ENCODE peak calls at places on chromosomes 6 and 20, in four cellular contexts. H is transverse colon, E is heart left ventricle, V is Peyer's patch. C is an unnamed sample.
A peak's percentile ranks its signal among the peaks of the same experiment; 100 is the strongest.

GRCh38 chr6:116531675-116532570 is 13.6 kb downstream of the TRAPPC3L start:
- DNase-seq in H (peak; percentile 54), E (peak; percentile 52), V (no peak), C (peak; percentile 26)

GRCh38 chr6:165991341-165991740 is 176.3 kb downstream of the TBXT start:
- DNase-seq in H (no peak), E (no peak), V (no peak), C (no peak)

GRCh38 chr20:25035924-25036323 is 22.0 kb downstream of the ACSS1 start:
- DNase-seq in H (no peak), E (peak; percentile 22), V (no peak), C (no peak)

GRCh38 chr6:81962198-81962597 is 209.7 kb upstream of the TENT5A start:
- DNase-seq in H (no peak), E (no peak), V (no peak), C (no peak)

GRCh38 chr6:126716826-126717514 is 377.1 kb downstream of the CENPW start:
- DNase-seq in H (no peak), E (no peak), V (no peak), C (no peak)

GRCh38 chr6:99521557-99522286 is 6.5 kb upstream of the USP45 start:
- DNase-seq in H (peak; percentile 12), E (peak; percentile 40), V (no peak), C (no peak)

GRCh38 chr6:43952746-43953145 is 174.5 kb downstream of the MRPL14 start:
- DNase-seq in H (no peak), E (no peak), V (no peak), C (no peak)

GRCh38 chr6:167350322-167350721 is 25.4 kb downstream of the TTLL2 start:
- DNase-seq in H (no peak), E (no peak), V (no peak), C (peak; percentile 19)

GRCh38 chr6:37038297-37039198 is 33.1 kb downstream of the FGD2 start:
- DNase-seq in H (no peak), E (peak; percentile 81), V (no peak), C (peak; percentile 64)

GRCh38 chr20:36886859-36887778 is 11.2 kb downstream of the TLDC2 start:
- DNase-seq in H (peak; percentile 91), E (peak; percentile 77), V (peak; percentile 90), C (peak; percentile 79)

GRCh38 chr6:45021652-45022051 is 306.5 kb upstream of the RUNX2 start:
- DNase-seq in H (no peak), E (no peak), V (no peak), C (no peak)

GRCh38 chr6:122712864-122713612 is 66.5 kb upstream of the FABP7 start:
- DNase-seq in H (no peak), E (no peak), V (no peak), C (no peak)

GRCh38 chr6:6006428-6007310 is at the start of gene NRN1:
- DNase-seq in H (no peak), E (no peak), V (no peak), C (no peak)

GRCh38 chr20:17889226-17889625 is 79.4 kb downstream of the SNX5 start:
- DNase-seq in H (no peak), E (no peak), V (no peak), C (no peak)

GRCh38 chr6:163554663-163555062 is 140.1 kb downstream of the QKI start:
- DNase-seq in H (peak; percentile 51), E (peak; percentile 53), V (no peak), C (peak; percentile 51)

GRCh38 chr20:12023169-12023795 is 105.6 kb downstream of the BTBD3 start:
- DNase-seq in H (no peak), E (no peak), V (no peak), C (no peak)

GRCh38 chr20:63980806-63981728 is at the start of gene PRPF6:
- DNase-seq in H (peak; percentile 97), E (peak; percentile 97), V (peak; percentile 96), C (peak; percentile 94)

GRCh38 chr20:9241232-9241692 is 172.4 kb downstream of the PLCB4 start:
- DNase-seq in H (peak; percentile 41), E (no peak), V (no peak), C (no peak)

GRCh38 chr20:12827796-12828406 is 180.9 kb upstream of the SPTLC3 start:
- DNase-seq in H (no peak), E (no peak), V (no peak), C (no peak)

GRCh38 chr6:131852200-131852599 is 44.4 kb downstream of the ENPP1 start:
- DNase-seq in H (no peak), E (no peak), V (no peak), C (no peak)

GRCh38 chr6:109672204-109672603 is 18.8 kb downstream of the AK9 start:
- DNase-seq in H (no peak), E (no peak), V (no peak), C (no peak)

GRCh38 chr20:25233016-25233772 is 14.7 kb upstream of the PYGB start:
- DNase-seq in H (peak; percentile 88), E (peak; percentile 80), V (peak; percentile 83), C (peak; percentile 69)

GRCh38 chr6:159038914-159039884 is 5.6 kb downstream of the TAGAP start:
- DNase-seq in H (no peak), E (no peak), V (no peak), C (no peak)

GRCh38 chr6:165834613-165835259 is 171.7 kb upstream of the PDE10A start:
- DNase-seq in H (peak; percentile 89), E (peak; percentile 77), V (peak; percentile 74), C (peak; percentile 66)

GRCh38 chr20:24651171-24651972 is 181.9 kb downstream of the SYNDIG1 start:
- DNase-seq in H (no peak), E (no peak), V (peak; percentile 27), C (no peak)

GRCh38 chr6:153790048-153790447 is 249.0 kb upstream of the OPRM1 start:
- DNase-seq in H (no peak), E (no peak), V (no peak), C (no peak)

GRCh38 chr6:150175611-150176151 is 32.8 kb downstream of the PPP1R14C start:
- DNase-seq in H (no peak), E (no peak), V (no peak), C (no peak)

GRCh38 chr6:36840471-36841461 is 1.5 kb upstream of the CPNE5 start:
- DNase-seq in H (no peak), E (peak; percentile 62), V (no peak), C (peak; percentile 57)

GRCh38 chr20:54345301-54345724 is 130.1 kb upstream of the DOK5 start:
- DNase-seq in H (no peak), E (no peak), V (no peak), C (no peak)

GRCh38 chr6:5333653-5334052 is 72.3 kb downstream of the FARS2 start:
- DNase-seq in H (no peak), E (no peak), V (no peak), C (no peak)

GRCh38 chr6:40960784-40961430 is 78.1 kb downstream of the UNC5CL start:
- DNase-seq in H (no peak), E (no peak), V (no peak), C (no peak)

GRCh38 chr6:4057036-4057435 is 21.9 kb downstream of the FAM217A start:
- DNase-seq in H (no peak), E (no peak), V (no peak), C (no peak)

GRCh38 chr6:4059115-4059777 is 19.7 kb downstream of the FAM217A start:
- DNase-seq in H (no peak), E (no peak), V (no peak), C (no peak)

GRCh38 chr6:4055420-4056041 is 23.4 kb downstream of the FAM217A start:
- DNase-seq in H (peak; percentile 28), E (no peak), V (no peak), C (no peak)
- TF ChIP-seq CTCF in H (peak; percentile 50), E (no peak), V (peak; percentile 59), C (peak; percentile 63)

GRCh38 chr6:137216106-137216505 is 3.1 kb downstream of the IFNGR1 start:
- DNase-seq in H (no peak), E (no peak), V (no peak), C (no peak)
- H3K4me3 ChIP-seq in H (no peak overlapping the region), E (peak overlapping the region; percentile 76), V (peak overlapping the region; percentile 68), C (peak overlapping the region; percentile 78)

DNA sequence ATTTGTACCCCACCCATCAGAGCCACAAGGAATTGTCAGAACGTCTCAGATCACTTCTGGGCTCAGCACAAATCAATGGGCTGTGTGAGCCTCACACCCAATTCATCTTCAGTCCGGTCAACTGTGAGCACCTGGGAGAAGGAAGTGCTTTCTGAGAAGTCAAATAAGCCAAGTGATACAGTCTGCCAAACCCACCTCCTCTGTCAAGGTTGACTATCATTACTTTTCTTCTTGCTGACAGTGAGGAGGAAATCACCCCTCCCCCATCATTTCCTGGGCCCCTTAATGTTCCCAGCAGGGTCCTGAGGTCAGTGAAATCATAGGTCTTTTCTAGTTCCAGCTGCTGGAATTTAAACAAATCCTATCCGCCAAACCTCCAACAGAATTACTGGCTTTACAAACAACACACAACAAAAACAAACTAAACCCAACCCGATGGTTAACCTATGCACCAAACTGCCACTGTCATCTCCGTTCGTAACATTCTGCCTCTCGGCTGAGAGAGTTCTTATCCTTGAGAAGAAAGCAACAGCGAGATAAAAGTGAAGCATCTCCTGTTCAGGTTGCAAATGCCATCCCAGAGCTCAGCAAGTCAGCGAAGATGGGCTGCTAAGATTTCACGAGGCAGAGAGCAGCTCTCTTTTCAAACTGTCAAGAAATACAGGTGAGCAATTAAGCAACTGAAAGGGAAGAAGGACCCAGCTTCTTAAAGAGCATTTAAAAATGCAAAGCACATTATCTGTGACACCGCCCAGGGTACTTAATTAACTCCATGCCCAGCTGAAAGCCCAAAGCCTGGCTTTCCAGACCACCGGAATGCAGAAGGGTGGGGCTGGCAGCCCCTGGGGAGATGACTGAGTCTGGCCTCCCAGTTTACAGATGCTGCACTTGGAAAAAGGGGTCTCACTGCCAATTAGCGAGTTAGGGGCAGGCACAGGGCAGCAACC is 24.7 kb downstream of the GFOD1 start:
- DNase-seq in H (no peak), E (no peak), V (no peak), C (no peak)
- H3K4me1 ChIP-seq in H (peaks cover 6% of the 10 kb centered on the region), E (peaks cover 43% of the 10 kb centered on the region), V (no peaks in the 10 kb centered on the region), C (peaks cover 77% of the 10 kb centered on the region)

GRCh38 chr20:7362601-7363000 is 577.7 kb downstream of the HAO1 start:
- DNase-seq in H (no peak), E (no peak), V (no peak), C (no peak)

GRCh38 chr20:7355056-7355455 is 585.2 kb downstream of the HAO1 start:
- DNase-seq in H (no peak), E (no peak), V (no peak), C (no peak)

GRCh38 chr20:7359739-7360138 is 580.5 kb downstream of the HAO1 start:
- DNase-seq in H (no peak), E (no peak), V (no peak), C (no peak)

GRCh38 chr20:7361321-7361720 is 578.9 kb downstream of the HAO1 start:
- DNase-seq in H (no peak), E (no peak), V (no peak), C (no peak)

DNA sequence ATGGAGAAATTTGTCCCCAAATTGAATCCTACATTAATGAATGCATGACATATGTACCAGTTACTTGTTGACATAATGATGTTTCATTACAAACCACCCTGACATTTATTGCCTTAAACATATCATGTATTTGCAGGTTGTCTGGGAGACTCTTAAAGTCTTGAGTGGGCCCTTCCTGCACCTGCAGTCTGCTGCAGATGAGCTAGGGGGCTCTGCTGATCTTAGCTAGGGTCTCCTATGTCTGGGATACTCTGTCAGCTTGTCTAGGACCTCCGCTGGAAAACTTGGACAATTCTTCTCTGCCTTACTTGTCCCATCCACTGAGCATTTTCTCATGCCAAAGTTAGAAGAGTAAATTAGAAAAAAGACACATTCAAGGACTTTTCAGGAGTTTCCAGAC is 581.6 kb downstream of the HAO1 start:
- DNase-seq in H (no peak), E (no peak), V (no peak), C (no peak)
- TF ChIP-seq CTCF in H (no peak), E (no peak), V (no peak), C (no peak)

GRCh38 chr6:999552-999951 is 306.6 kb upstream of the EXOC2 start:
- DNase-seq in H (no peak), E (no peak), V (no peak), C (no peak)
- H3K4me3 ChIP-seq in H (no peak overlapping the region), E (no peak overlapping the region), V (no peak overlapping the region), C (no peak overlapping the region)

GRCh38 chr20:62564456-62565245 is 77.7 kb upstream of the SLCO4A1 start:
- DNase-seq in H (no peak), E (no peak), V (no peak), C (no peak)
- H3K4me1 ChIP-seq in H (no peaks in the 10 kb centered on the region), E (peaks cover under 1% of the 10 kb centered on the region), V (no peaks in the 10 kb centered on the region), C (peaks cover 18% of the 10 kb centered on the region)